ENCODE peak calls at places on chromosomes 3 and 15, in eight cellular contexts. B is IMR-90, C is lower lobe of right lung, M is adrenal gland, F is fibroblast of pulmonary artery, X is A673, L is coronary artery, W is RWPE2. J is an unnamed sample.

GRCh38 chr15:39140060-39140604 is 440.7 kb upstream of the THBS1 start:
- DNase-seq in W (no peak), X (no peak), M (peak; percentile 47), B (peak; percentile 98), C (no peak), L (no peak), F (peak; percentile 96), J (peak; percentile 95)

GRCh38 chr15:29920515-29920914 is 98.2 kb upstream of the TJP1 start:
- DNase-seq in C (peak; percentile 64), M (no peak), B (peak; percentile 49), F (no peak), W (peak; percentile 91), L (no peak), X (no peak), J (no peak)

GRCh38 chr15:66293419-66294156 is at the start of gene DIS3L:
- DNase-seq in F (peak; percentile 39), M (peak; percentile 52), C (peak; percentile 76), L (peak; percentile 75), W (no peak), B (peak; percentile 20), X (peak; percentile 49), J (peak; percentile 61)

GRCh38 chr15:59594493-59594942 is 17.1 kb upstream of the GCNT3 start:
- DNase-seq in C (no peak), L (no peak), M (peak; percentile 67), B (peak; percentile 86), W (no peak), X (no peak), F (peak; percentile 85), J (peak; percentile 64)

GRCh38 chr15:63075072-63075995 is 32.8 kb downstream of the TPM1 start:
- DNase-seq in X (no peak), W (no peak), C (no peak), L (no peak), B (peak; percentile 46), F (no peak), M (no peak), J (peak; percentile 27)

GRCh38 chr3:46585799-46586693 is 19.9 kb upstream of the LRRC2 start:
- DNase-seq in W (no peak), M (no peak), B (no peak), X (no peak), F (no peak), C (no peak), L (no peak), J (no peak)

GRCh38 chr3:14431928-14432834 is 29.8 kb downstream of the SLC6A6 start:
- DNase-seq in F (peak; percentile 76), L (peak; percentile 92), W (peak; percentile 80), M (peak; percentile 93), C (peak; percentile 96), B (peak; percentile 85), X (peak; percentile 95), J (peak; percentile 80)

GRCh38 chr15:101183226-101183925 is 68.5 kb downstream of the CHSY1 start:
- DNase-seq in W (no peak), X (no peak), F (peak; percentile 80), M (no peak), B (peak; percentile 86), L (no peak), C (no peak), J (peak; percentile 64)

GRCh38 chr15:78950906-78951840 is 6.3 kb upstream of the CTSH start:
- DNase-seq in W (no peak), F (peak; percentile 51), X (no peak), M (no peak), L (no peak), B (peak; percentile 48), C (no peak), J (peak; percentile 69)

GRCh38 chr15:23039917-23040281 is 530 bp upstream of the TUBGCP5 start:
- DNase-seq in B (no peak), X (no peak), L (peak; percentile 80), M (no peak), W (no peak), C (no peak), F (no peak), J (no peak)

GRCh38 chr3:134816623-134817022 is 21.6 kb downstream of the EPHB1 start:
- DNase-seq in B (no peak), L (no peak), W (no peak), X (no peak), M (no peak), C (no peak), F (no peak), J (no peak)

GRCh38 chr15:73717802-73718201 is 33.6 kb downstream of the CD276 start:
- DNase-seq in L (no peak), B (no peak), F (no peak), C (no peak), X (no peak), W (no peak), M (no peak), J (no peak)

GRCh38 chr3:141796436-141797166 is 33.4 kb downstream of the GRK7 start:
- DNase-seq in L (no peak), X (no peak), B (no peak), M (no peak), F (no peak), W (no peak), C (no peak), J (peak; percentile 15)

GRCh38 chr15:90018216-90018831 is 17.2 kb downstream of the ZNF710 start:
- DNase-seq in C (no peak), B (no peak), W (peak; percentile 49), L (peak; percentile 24), M (no peak), F (no peak), X (no peak), J (no peak)

GRCh38 chr15:99708563-99708962 is 24.7 kb downstream of the LYSMD4 start:
- DNase-seq in F (peak; percentile 95), L (peak; percentile 86), W (peak; percentile 92), B (peak; percentile 91), M (peak; percentile 91), C (peak; percentile 85), X (peak; percentile 44), J (peak; percentile 96)

GRCh38 chr15:40463279-40463678 is 7.5 kb upstream of the CHST14 start:
- DNase-seq in W (no peak), F (no peak), B (no peak), M (no peak), L (no peak), X (no peak), C (no peak), J (no peak)

GRCh38 chr15:95086543-95087252 is 855.3 kb downstream of the MCTP2 start:
- DNase-seq in F (peak; percentile 75), M (no peak), C (no peak), W (no peak), B (peak; percentile 76), X (no peak), L (no peak), J (peak; percentile 45)

GRCh38 chr3:126417461-126418255 is 22.9 kb downstream of the CFAP100 start:
- DNase-seq in C (no peak), W (no peak), L (peak; percentile 46), F (no peak), X (no peak), M (no peak), B (no peak), J (no peak)

GRCh38 chr15:69794643-69795461 is 302.9 kb downstream of the TLE3 start:
- DNase-seq in F (peak; percentile 50), X (no peak), C (no peak), M (peak; percentile 60), L (peak; percentile 82), B (peak; percentile 47), W (no peak), J (peak; percentile 59)

GRCh38 chr15:52136471-52136993 is 24.0 kb upstream of the BCL2L10 start:
- DNase-seq in X (no peak), M (no peak), W (peak; percentile 49), C (no peak), L (no peak), F (no peak), B (peak; percentile 52), J (peak; percentile 47)

GRCh38 chr3:105415981-105416380 is 49.3 kb downstream of the ALCAM start:
- DNase-seq in X (no peak), W (no peak), M (no peak), B (peak; percentile 65), F (no peak), L (no peak), C (no peak), J (no peak)

GRCh38 chr15:33700695-33701303 is 267.5 kb upstream of the CHRM5 start:
- DNase-seq in C (peak; percentile 59), M (peak; percentile 57), L (no peak), X (peak; percentile 77), B (peak; percentile 77), F (peak; percentile 88), W (no peak), J (peak; percentile 85)
- H3K4me3 ChIP-seq in C (no peak overlapping the region), M (no peak overlapping the region), L (no peak overlapping the region), X (no peak overlapping the region), B (no peak overlapping the region), F (no peak overlapping the region), W (no peak overlapping the region), J (no peak overlapping the region)

GRCh38 chr15:58114812-58115211 is 23.4 kb upstream of the AQP9 start:
- DNase-seq in C (no peak), B (no peak), X (no peak), L (no peak), M (no peak), W (no peak), F (no peak), J (no peak)

GRCh38 chr15:58118272-58118671 is 19.9 kb upstream of the AQP9 start:
- DNase-seq in C (no peak), B (no peak), M (no peak), L (no peak), W (no peak), F (no peak), X (no peak), J (no peak)

GRCh38 chr15:58114388-58114787 is 23.8 kb upstream of the AQP9 start:
- DNase-seq in F (no peak), W (no peak), B (no peak), X (no peak), L (no peak), C (no peak), M (no peak), J (no peak)

GRCh38 chr15:58117619-58118018 is 20.6 kb upstream of the AQP9 start:
- DNase-seq in X (no peak), B (no peak), M (no peak), F (no peak), C (no peak), L (no peak), W (no peak), J (no peak)

GRCh38 chr15:58115692-58116091 is 22.5 kb upstream of the AQP9 start:
- DNase-seq in W (no peak), C (no peak), L (no peak), F (peak; percentile 45), M (no peak), B (no peak), X (peak; percentile 2), J (peak; percentile 37)
- TF ChIP-seq CTCF in W (peak; percentile 63), C (peak; percentile 25), L (no peak), F (peak; percentile 49), M (peak; percentile 35), B (no peak), X (peak; percentile 20), J (peak; percentile 31)

DNA sequence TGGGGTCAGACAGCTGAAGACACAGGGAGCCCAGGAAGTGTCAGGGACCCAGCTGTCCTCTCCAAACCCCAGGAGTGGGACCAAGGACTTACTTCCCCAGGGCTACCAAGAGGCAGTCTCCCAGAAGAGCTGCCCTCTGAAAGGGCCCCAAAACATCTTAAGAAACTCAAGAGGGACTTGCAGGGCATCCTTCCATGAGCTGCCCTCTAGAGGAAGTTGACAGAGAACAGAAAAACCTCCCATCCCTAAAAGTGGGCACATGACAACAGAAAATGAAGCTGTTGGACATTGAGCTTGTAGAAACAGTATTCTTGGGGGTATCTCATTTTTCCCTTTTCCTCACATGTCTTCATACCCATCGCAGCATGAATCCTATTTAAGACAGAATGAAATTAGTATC is 58.9 kb downstream of the MECOM start:
- DNase-seq in F (peak; percentile 42), L (no peak), W (no peak), C (no peak), B (no peak), X (peak; percentile 12), M (no peak), J (peak; percentile 42)
- H3K4me3 ChIP-seq in F (no peak overlapping the region), L (no peak overlapping the region), W (no peak overlapping the region), C (no peak overlapping the region), B (no peak overlapping the region), X (no peak overlapping the region), M (no peak overlapping the region), J (no peak overlapping the region)

GRCh38 chr3:18847583-18848197 is 300.6 kb upstream of the KCNH8 start:
- DNase-seq in X (peak; percentile 30), W (no peak), C (no peak), M (no peak), L (no peak), F (no peak), B (no peak), J (no peak)
- TF ChIP-seq CTCF in X (peak; percentile 48), W (peak; percentile 61), C (peak; percentile 31), M (peak; percentile 12), L (no peak), F (peak; percentile 24), B (no peak), J (no peak)